ENCODE peak calls at places on chromosomes 4 and X, in five cellular contexts. D is K562, H is HCT116, Y is transverse colon, L is endothelial cell of umbilical vein. J is an unnamed sample.

GRCh38 chr4:110183643-110184042 is 14.8 kb downstream of the ELOVL6 start:
- DNase-seq in H (no peak), L (no peak), Y (no peak), D (no peak), J (no peak)

GRCh38 chr4:9893329-9894108 is 112.1 kb downstream of the DRD5 start:
- DNase-seq in L (no peak), D (no peak), Y (no peak), H (no peak), J (no peak)

GRCh38 chrX:40971736-40972135 is 113.5 kb upstream of the USP9X start:
- DNase-seq in L (no peak), H (no peak), D (no peak), Y (no peak), J (no peak)

GRCh38 chr4:123230061-123230460 is 166.5 kb upstream of the SPRY1 start:
- DNase-seq in Y (no peak), D (no peak), H (no peak), L (no peak), J (no peak)

GRCh38 chrX:140733766-140734342 is 24.3 kb downstream of the LINC00632 start:
- DNase-seq in Y (no peak), H (no peak), L (peak), D (peak), J (no peak)

GRCh38 chr4:16443504-16444088 is 217.3 kb upstream of the TAPT1 start:
- DNase-seq in H (peak), Y (no peak), D (peak), L (peak), J (peak)

GRCh38 chr4:111883557-111883999 is 261.7 kb upstream of the FAM241A start:
- DNase-seq in Y (no peak), H (no peak), D (no peak), L (no peak), J (no peak)

GRCh38 chr4:165626316-165626715 is 246.7 kb upstream of the TLL1 start:
- DNase-seq in H (no peak), Y (no peak), D (no peak), L (peak), J (no peak)

GRCh38 chr4:16439003-16439402 is 212.7 kb upstream of the TAPT1 start:
- DNase-seq in Y (no peak), L (no peak), D (no peak), H (no peak), J (no peak)

GRCh38 chrX:115233497-115234219 is at the start of gene LRCH2:
- DNase-seq in D (no peak), L (peak), H (no peak), Y (no peak), J (no peak)

GRCh38 chr4:82818974-82819662 is 20.5 kb upstream of the SCD5 start:
- DNase-seq in Y (no peak), D (no peak), H (no peak), L (no peak), J (no peak)

GRCh38 chrX:73850124-73851013 is 287.4 kb downstream of the CHIC1 start:
- DNase-seq in H (peak), L (peak), Y (peak), D (peak), J (peak)

GRCh38 chr4:55866973-55867574 is 13.6 kb downstream of the EXOC1 start:
- DNase-seq in D (peak), Y (no peak), L (peak), H (peak), J (no peak)

GRCh38 chrX:132837126-132837525 is 121.3 kb downstream of the HS6ST2 start:
- DNase-seq in D (no peak), Y (no peak), L (peak), H (peak), J (no peak)

GRCh38 chrX:131821945-131822622 is 201.0 kb upstream of the STK26 start:
- DNase-seq in D (no peak), H (no peak), Y (peak), L (no peak), J (no peak)

GRCh38 chr4:26583538-26583864 is 383 bp upstream of the TBC1D19 start:
- DNase-seq in H (no peak), D (no peak), L (no peak), Y (no peak), J (no peak)

GRCh38 chr4:40227284-40227683 is 30.5 kb downstream of the RHOH start:
- DNase-seq in D (no peak), L (no peak), Y (no peak), H (no peak), J (no peak)

GRCh38 chr4:177448850-177449249 is 6.6 kb upstream of the AGA start:
- DNase-seq in D (no peak), H (no peak), L (no peak), Y (no peak), J (no peak)

GRCh38 chr4:103753868-103754653 is 34.3 kb upstream of the TACR3 start:
- DNase-seq in D (no peak), H (peak), L (no peak), Y (no peak), J (no peak)

GRCh38 chr4:26947318-26947717 is 86.7 kb downstream of the STIM2 start:
- DNase-seq in Y (no peak), L (no peak), H (no peak), D (no peak), J (no peak)

GRCh38 chr4:145177906-145178538 is 2.4 kb downstream of the OTUD4 start:
- DNase-seq in Y (no peak), H (no peak), L (peak), D (no peak), J (no peak)

GRCh38 chr4:5863461-5864113 is 29.3 kb downstream of the CRMP1 start:
- DNase-seq in L (peak), D (no peak), H (peak), Y (no peak), J (no peak)

GRCh38 chr4:176949022-176949421 is 156.3 kb upstream of the VEGFC start:
- DNase-seq in D (no peak), Y (no peak), H (no peak), L (no peak), J (no peak)

GRCh38 chr4:126541820-126542219 is 1090.9 kb upstream of the INTU start:
- DNase-seq in D (no peak), L (no peak), Y (no peak), H (no peak), J (no peak)

GRCh38 chrX:112851161-112851779 is 10.6 kb upstream of the AMOT start:
- DNase-seq in Y (no peak), D (no peak), H (no peak), L (no peak), J (no peak)

GRCh38 chrX:155055494-155055893 is 15.4 kb downstream of the CMC4 start:
- DNase-seq in D (no peak), Y (no peak), L (no peak), H (no peak), J (no peak)

GRCh38 chr4:52870225-52870624 is 8.1 kb downstream of the RASL11B start:
- DNase-seq in L (no peak), D (no peak), Y (no peak), H (no peak), J (no peak)

GRCh38 chrX:28491941-28492340 is 95.3 kb upstream of the IL1RAPL1 start:
- DNase-seq in D (no peak), L (no peak), H (no peak), Y (no peak), J (no peak)

GRCh38 chr4:184347251-184348239 is 126.8 kb downstream of the IRF2 start:
- DNase-seq in H (no peak), Y (peak), D (peak), L (peak), J (no peak)
- TF ChIP-seq POLR2A in H (no peak), Y (peak), D (no peak), L (no peak), J (peak)

GRCh38 chr4:143199503-143199902 is 14.8 kb downstream of the USP38 start:
- DNase-seq in H (no peak), Y (no peak), L (no peak), D (no peak), J (no peak)

GRCh38 chr4:143207555-143207954 is 22.8 kb downstream of the USP38 start:
- DNase-seq in D (no peak), Y (no peak), H (no peak), L (peak), J (no peak)

GRCh38 chr4:143203577-143203976 is 18.9 kb downstream of the USP38 start:
- DNase-seq in Y (no peak), D (no peak), L (no peak), H (no peak), J (no peak)

DNA sequence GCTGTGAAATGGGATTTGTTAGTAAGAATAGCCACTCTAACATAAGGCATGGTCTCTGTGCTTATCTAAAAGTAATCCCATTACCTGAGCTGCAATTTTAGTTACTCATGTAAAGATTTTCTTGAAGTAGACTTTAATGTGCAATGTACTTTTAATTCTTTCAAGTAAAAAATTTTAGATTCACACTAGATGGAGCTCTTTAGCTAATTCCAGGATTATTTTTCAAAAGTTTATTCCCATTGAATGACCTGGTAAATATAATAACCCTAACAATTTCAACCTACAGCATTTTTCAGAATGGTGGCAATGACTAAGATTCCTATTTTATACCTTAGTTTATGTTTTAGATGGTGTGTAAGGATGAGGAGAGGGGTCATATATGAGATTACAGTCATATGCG is 18.1 kb downstream of the USP38 start:
- DNase-seq in Y (no peak), H (no peak), D (no peak), L (peak), J (no peak)
- TF ChIP-seq POLR2A in Y (no peak), H (no peak), D (no peak), L (no peak), J (no peak)

GRCh38 chr4:184968784-184969201 is 49.5 kb upstream of the HELT start:
- DNase-seq in H (no peak), L (no peak), D (no peak), Y (peak), J (no peak)
- TF ChIP-seq POLR2A in H (no peak), L (no peak), D (no peak), Y (no peak), J (no peak)

DNA sequence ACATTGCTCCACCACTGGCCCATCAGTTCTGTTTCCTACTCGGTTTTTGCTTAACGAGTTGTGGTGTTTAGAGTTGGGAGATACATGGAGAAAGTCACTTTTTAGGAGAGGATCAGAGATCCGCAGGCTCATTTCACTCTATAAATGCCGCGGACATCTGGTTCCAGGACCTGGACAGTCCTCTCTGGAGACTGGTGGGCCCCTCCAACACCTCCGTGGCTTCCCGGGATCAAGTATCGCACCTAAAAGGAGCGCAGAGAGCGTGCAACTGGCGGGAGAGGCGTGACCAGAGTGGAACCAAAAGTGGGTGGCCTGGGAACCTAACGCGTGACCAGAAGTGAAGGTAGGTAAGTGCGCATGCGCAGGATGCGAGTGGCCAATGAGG is 9.9 kb upstream of the CLTRN start:
- DNase-seq in D (peak), H (peak), L (no peak), Y (peak), J (peak)
- TF ChIP-seq POLR2A in D (no peak), H (peak), L (no peak), Y (no peak), J (no peak)

J was measured in GM12891.